ENCODE peak calls at places on chromosome 7, in five cellular contexts. M is fibroblast of pulmonary artery, C is kidney, G is hepatocyte, F is uterus. R is an unnamed sample.

GRCh38 chr7:30510124-30511074 is 5.8 kb upstream of the GGCT start:
- DNase-seq in G (peak), C (no peak), F (no peak), M (peak), R (peak)

GRCh38 chr7:149716932-149717307 is 56.5 kb downstream of the ZNF467 start:
- DNase-seq in G (no peak), C (no peak), M (no peak), F (no peak), R (no peak)

GRCh38 chr7:17374654-17375053 is 76.2 kb downstream of the AHR start:
- DNase-seq in C (no peak), G (no peak), M (no peak), F (no peak), R (peak)

GRCh38 chr7:116762951-116763350 is 91.0 kb downstream of the MET start:
- DNase-seq in G (no peak), C (no peak), F (no peak), M (no peak), R (no peak)

GRCh38 chr7:130865408-130866236 is 131.6 kb upstream of the KLF14 start:
- DNase-seq in C (no peak), M (peak), G (peak), F (no peak), R (peak)

GRCh38 chr7:3859436-3859835 is 558.4 kb downstream of the SDK1 start:
- DNase-seq in C (no peak), M (no peak), F (no peak), G (no peak), R (no peak)

GRCh38 chr7:104967088-104967487 is 46.9 kb upstream of the KMT2E start:
- DNase-seq in M (no peak), G (no peak), F (no peak), C (no peak), R (no peak)

GRCh38 chr7:14900051-14900450 is 2.5 kb downstream of the DGKB start:
- DNase-seq in C (no peak), F (no peak), M (no peak), G (no peak), R (no peak)

GRCh38 chr7:109462171-109462570 is 892.5 kb downstream of the DNAJB9 start:
- DNase-seq in M (no peak), C (no peak), G (no peak), F (no peak), R (no peak)

GRCh38 chr7:116706668-116707126 is 34.7 kb downstream of the MET start:
- DNase-seq in C (no peak), F (no peak), M (peak), G (no peak), R (peak)

GRCh38 chr7:16669581-16669980 is 23.6 kb downstream of the BZW2 start:
- DNase-seq in F (no peak), M (peak), G (no peak), C (no peak), R (peak)

GRCh38 chr7:3835102-3835501 is 534.0 kb downstream of the SDK1 start:
- DNase-seq in F (no peak), G (no peak), C (no peak), M (no peak), R (no peak)

GRCh38 chr7:98294798-98295382 is 13.4 kb downstream of the BRI3 start:
- DNase-seq in M (peak), F (no peak), G (peak), C (peak), R (peak)

GRCh38 chr7:90892213-90892612 is 296.1 kb downstream of the CDK14 start:
- DNase-seq in M (no peak), G (no peak), F (no peak), C (no peak), R (peak)

GRCh38 chr7:27239780-27240731 is 2.5 kb upstream of the EVX1 start:
- DNase-seq in G (no peak), M (no peak), F (no peak), C (no peak), R (no peak)

GRCh38 chr7:19202599-19202998 is 57.4 kb upstream of the FERD3L start:
- DNase-seq in C (no peak), M (no peak), G (no peak), F (no peak), R (peak)

GRCh38 chr7:139783647-139784385 is 6.0 kb upstream of the HIPK2 start:
- DNase-seq in M (no peak), C (no peak), F (no peak), G (no peak), R (no peak)

GRCh38 chr7:100085515-100085914 is 3.3 kb upstream of the COPS6 start:
- DNase-seq in F (no peak), C (no peak), G (no peak), M (no peak), R (no peak)

GRCh38 chr7:132508724-132509348 is 67.4 kb downstream of the PLXNA4 start:
- DNase-seq in C (no peak), G (no peak), M (no peak), F (no peak), R (no peak)

GRCh38 chr7:142375710-142376313 is 118.0 kb upstream of the PRSS58 start:
- DNase-seq in G (peak), F (no peak), C (peak), M (no peak), R (peak)

GRCh38 chr7:147547252-147547897 is 1043.2 kb upstream of the C7orf33 start:
- DNase-seq in F (no peak), C (no peak), G (peak), M (peak), R (peak)

GRCh38 chr7:71733108-71733870 is 601.3 kb downstream of the GALNT17 start:
- DNase-seq in G (peak), C (peak), M (peak), F (peak), R (peak)

GRCh38 chr7:77685219-77685618 is 11.0 kb upstream of the RSBN1L start:
- DNase-seq in C (no peak), M (no peak), F (no peak), G (peak), R (no peak)

GRCh38 chr7:81256991-81257390 is 338.1 kb upstream of the SEMA3C start:
- DNase-seq in C (no peak), G (no peak), F (no peak), M (peak), R (peak)

GRCh38 chr7:111226800-111227199 is 135.9 kb downstream of the LRRN3 start:
- DNase-seq in F (no peak), C (no peak), G (no peak), M (no peak), R (no peak)

GRCh38 chr7:140009735-140010134 is 53.0 kb downstream of the PARP12 start:
- DNase-seq in F (no peak), M (no peak), C (no peak), G (no peak), R (no peak)

GRCh38 chr7:102978280-102978679 is 65.5 kb downstream of the LRRC17 start:
- DNase-seq in C (no peak), F (peak), M (peak), G (peak), R (peak)

GRCh38 chr7:50978633-50979215 is 196.0 kb upstream of the GRB10 start:
- DNase-seq in F (no peak), G (no peak), M (no peak), C (no peak), R (peak)

GRCh38 chr7:132622081-132622480 is 45.8 kb upstream of the PLXNA4 start:
- DNase-seq in M (no peak), C (no peak), G (no peak), F (no peak), R (no peak)

GRCh38 chr7:33806284-33807157 is 98.8 kb upstream of the BMPER start:
- DNase-seq in C (no peak), M (peak), F (no peak), G (peak), R (peak)
- TF ChIP-seq CTCF in C (no peak), M (no peak), F (no peak), G (no peak), R (no peak)

GRCh38 chr7:74269757-74270277 is 15.6 kb upstream of the RFC2 start:
- DNase-seq in G (peak), F (peak), C (no peak), M (peak), R (peak)
- H3K4me3 ChIP-seq in G (peak), F (peak), C (peak), M (peak), R (peak)

DNA sequence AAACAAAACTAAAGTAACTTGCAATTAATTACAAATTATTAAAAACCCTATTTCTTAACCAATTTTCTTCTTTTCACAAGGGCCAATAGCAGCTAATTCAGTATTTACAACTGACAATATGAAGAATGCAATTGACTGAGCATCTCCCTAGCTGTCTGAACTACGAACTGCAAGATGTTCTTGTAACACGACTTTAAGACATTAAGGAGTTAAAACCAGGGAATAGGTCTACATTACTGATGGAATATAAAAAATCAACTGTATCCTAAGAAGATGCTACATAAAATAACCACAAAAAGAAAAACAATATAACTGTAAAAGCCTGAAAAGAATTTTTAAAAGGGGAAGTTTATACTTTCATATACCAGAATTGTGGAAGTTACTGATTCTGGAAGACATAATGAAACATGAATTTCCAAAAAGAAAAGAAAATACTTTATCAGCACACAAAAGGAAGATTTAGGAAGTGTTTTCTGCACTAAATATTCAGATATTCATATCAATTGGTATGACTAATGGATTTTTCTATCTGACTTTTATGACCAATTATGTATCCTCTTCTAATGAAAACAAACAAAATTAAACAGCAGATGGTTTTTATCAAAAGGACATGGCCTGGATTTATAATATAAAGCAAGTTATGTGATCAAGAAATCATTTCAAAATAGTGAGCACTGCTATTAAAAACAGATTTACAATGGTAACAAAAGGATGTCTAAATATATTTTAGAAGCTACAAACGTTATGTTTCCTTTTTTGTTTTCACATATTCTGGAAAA is 1.6 kb downstream of the GPR22 start:
- DNase-seq in C (no peak), G (no peak), F (no peak), M (no peak), R (peak)
- TF ChIP-seq CTCF in C (no peak), G (no peak), F (no peak), M (no peak), R (no peak)

GRCh38 chr7:88305044-88305443 is 1.6 kb downstream of the STEAP4 start:
- DNase-seq in F (no peak), M (no peak), C (no peak), G (no peak), R (no peak)
- H3K4me3 ChIP-seq in F (no peak), M (no peak), C (peak), G (no peak), R (no peak)

DNA sequence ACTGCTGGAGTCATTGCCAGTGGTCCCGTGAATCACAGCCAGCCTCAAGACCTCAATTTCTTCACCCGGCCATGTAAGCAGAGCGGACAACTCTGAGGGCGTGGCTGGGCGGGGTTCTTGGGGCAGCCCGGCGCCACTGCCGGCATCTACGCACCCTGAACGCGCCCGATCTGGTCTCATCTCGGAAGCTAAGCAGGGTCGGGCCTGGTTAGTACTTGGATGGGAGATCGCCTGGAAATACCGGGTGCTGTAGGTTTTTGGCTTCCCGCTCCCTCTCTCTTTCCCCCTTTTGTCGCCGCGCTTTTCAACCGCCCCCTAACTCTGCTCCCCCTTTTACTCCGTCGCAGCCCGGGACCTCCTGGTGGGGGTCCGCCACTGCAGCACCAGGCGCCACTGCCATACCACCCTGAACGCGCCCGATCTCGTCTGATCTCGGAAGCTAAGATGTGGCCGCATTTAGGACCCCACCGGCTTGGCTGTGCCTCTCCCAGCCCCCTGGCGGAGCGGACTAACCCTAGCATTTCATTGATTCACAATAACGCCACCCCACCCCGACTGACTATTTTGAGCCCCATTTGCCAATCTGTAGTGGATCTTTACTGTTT is 25.3 kb downstream of the GARIN1A start:
- DNase-seq in G (peak), F (no peak), C (peak), M (peak), R (peak)
- TF ChIP-seq CTCF in G (peak), F (no peak), C (no peak), M (peak), R (peak)

GRCh38 chr7:93172683-93173082 is 24.5 kb upstream of the SAMD9L start:
- DNase-seq in C (no peak), F (no peak), M (no peak), G (no peak), R (no peak)
- H3K4me3 ChIP-seq in C (no peak), F (no peak), M (no peak), G (no peak), R (no peak)

DNA sequence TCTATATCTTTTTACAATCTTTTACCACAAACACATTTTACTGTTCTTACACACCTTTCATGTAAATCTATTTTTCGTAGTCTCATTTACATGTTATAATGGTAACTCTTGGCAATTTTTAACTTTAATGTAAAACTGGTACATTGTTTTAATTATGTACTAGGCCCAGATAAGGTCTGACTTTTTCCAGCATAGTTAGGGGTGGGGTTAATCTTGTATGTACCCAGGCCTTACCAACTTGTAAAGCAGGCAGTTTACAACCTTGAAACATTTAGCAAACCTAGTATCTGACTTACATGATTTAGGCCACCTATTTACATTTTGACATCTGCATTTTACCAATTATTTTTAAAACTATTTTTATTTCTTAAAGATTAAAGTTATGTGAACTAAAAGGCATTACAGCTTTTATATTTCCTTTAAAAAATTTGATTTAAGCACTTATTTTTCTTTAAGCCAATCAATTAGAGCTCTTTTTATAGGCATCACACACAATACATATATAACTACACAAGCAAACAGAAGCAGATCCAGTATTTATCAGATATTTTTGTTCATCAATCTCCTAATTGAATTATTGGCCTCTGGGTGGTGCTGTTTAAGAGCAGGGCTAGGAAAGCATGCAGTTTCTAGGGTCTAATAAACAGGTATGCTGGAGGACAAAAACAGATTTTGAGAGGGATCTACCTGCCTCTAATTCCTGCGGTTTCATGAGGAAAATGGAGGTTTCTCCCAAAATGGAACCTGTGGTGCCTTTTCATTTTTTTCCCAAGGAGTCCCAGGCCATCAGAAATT is 19.7 kb upstream of the CROT start:
- DNase-seq in F (no peak), C (no peak), G (no peak), M (no peak), R (no peak)
- TF ChIP-seq CTCF in F (no peak), C (no peak), G (no peak), M (no peak), R (peak)

GRCh38 chr7:134926396-134926795 is 59.9 kb upstream of the AGBL3 start:
- DNase-seq in C (no peak), F (no peak), G (no peak), M (no peak), R (no peak)

GRCh38 chr7:134925766-134926165 is 60.5 kb upstream of the AGBL3 start:
- DNase-seq in F (no peak), C (no peak), M (no peak), G (no peak), R (peak)

GRCh38 chr7:134927723-134928122 is 58.6 kb upstream of the AGBL3 start:
- DNase-seq in G (no peak), M (no peak), C (no peak), F (no peak), R (no peak)

GRCh38 chr7:134927076-134927475 is 59.2 kb upstream of the AGBL3 start:
- DNase-seq in C (no peak), M (no peak), F (no peak), G (no peak), R (no peak)

DNA sequence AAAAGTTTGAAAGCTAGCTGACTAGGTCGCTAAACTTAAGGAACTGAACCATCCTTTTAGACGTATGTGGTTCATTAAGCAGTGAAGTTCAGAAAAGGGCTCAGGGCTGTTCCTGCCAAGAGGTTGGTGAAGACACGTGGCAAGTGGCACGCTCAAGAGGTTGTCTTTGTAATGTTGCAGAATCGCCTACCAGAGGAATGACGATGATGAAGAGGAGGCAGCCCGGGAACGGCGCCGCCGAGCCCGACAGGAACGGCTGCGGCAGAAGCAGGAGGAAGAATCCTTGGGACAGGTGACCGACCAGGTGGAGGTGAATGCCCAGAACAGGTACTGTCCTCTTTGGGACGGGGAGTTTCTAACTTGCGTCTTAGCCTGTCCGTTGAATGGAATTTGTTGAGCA is 57.7 kb upstream of the AGBL3 start:
- DNase-seq in G (no peak), C (no peak), M (no peak), F (no peak), R (no peak)
- H3K4me3 ChIP-seq in G (no peak), C (no peak), M (no peak), F (no peak), R (no peak)

R was measured in choroid plexus epithelial cell.